ENCODE peak calls at places on chromosome 13, in six cellular contexts. N is adrenal gland, R is MM.1S, C is ovary, S is tibial artery, Z is fibroblast of mammary gland. M is an unnamed sample.

GRCh38 chr13:50712882-50713281 is 130.6 kb downstream of the DLEU7 start:
- DNase-seq in N (no peak), R (no peak), C (no peak), S (no peak), Z (no peak), M (no peak)

GRCh38 chr13:60494296-60494695 is 97.3 kb downstream of the TDRD3 start:
- DNase-seq in N (no peak), R (no peak), C (no peak), S (no peak), Z (no peak), M (no peak)

GRCh38 chr13:107866666-107867623 is 348.4 kb downstream of the LIG4 start:
- DNase-seq in N (no peak), R (no peak), C (no peak), S (no peak), Z (peak; percentile 20), M (peak; percentile 32)

GRCh38 chr13:83221256-83221655 is 661.0 kb downstream of the SLITRK1 start:
- DNase-seq in N (no peak), R (peak; percentile 73), C (no peak), S (no peak), Z (peak; percentile 48), M (no peak)

GRCh38 chr13:39815345-39816111 is 160.1 kb downstream of the COG6 start:
- DNase-seq in N (no peak), R (no peak), C (peak; percentile 50), S (no peak), Z (peak; percentile 27), M (no peak)

GRCh38 chr13:49443327-49443688 is 556 bp downstream of the CAB39L start:
- DNase-seq in N (no peak), R (peak; percentile 38), C (no peak), S (no peak), Z (peak; percentile 43), M (no peak)

GRCh38 chr13:112531263-112531794 is 56.6 kb downstream of the TUBGCP3 start:
- DNase-seq in N (no peak), R (no peak), C (no peak), S (no peak), Z (no peak), M (no peak)

GRCh38 chr13:101157261-101157660 is 259.0 kb downstream of the NALCN start:
- DNase-seq in N (no peak), R (no peak), C (no peak), S (no peak), Z (no peak), M (no peak)

GRCh38 chr13:108283110-108283509 is 13.6 kb downstream of the TNFSF13B start:
- DNase-seq in N (no peak), R (no peak), C (no peak), S (no peak), Z (peak; percentile 48), M (no peak)

GRCh38 chr13:112161441-112162301 is 94.7 kb downstream of the SOX1 start:
- DNase-seq in N (no peak), R (no peak), C (no peak), S (no peak), Z (no peak), M (peak; percentile 43)

GRCh38 chr13:77892491-77892890 is 26.1 kb downstream of the EDNRB start:
- DNase-seq in N (no peak), R (no peak), C (no peak), S (no peak), Z (no peak), M (no peak)

GRCh38 chr13:109764474-109765292 is 21.7 kb downstream of the IRS2 start:
- DNase-seq in N (no peak), R (no peak), C (no peak), S (no peak), Z (peak; percentile 59), M (no peak)

GRCh38 chr13:26561636-26562537 is 4.4 kb downstream of the WASF3 start:
- DNase-seq in N (no peak), R (no peak), C (no peak), S (no peak), Z (peak; percentile 56), M (peak; percentile 20)

GRCh38 chr13:61612192-61612591 is 196.5 kb upstream of the PCDH20 start:
- DNase-seq in N (no peak), R (no peak), C (no peak), S (no peak), Z (no peak), M (no peak)

GRCh38 chr13:112648101-112648500 is 41.7 kb upstream of the ATP11A start:
- DNase-seq in N (no peak), R (no peak), C (no peak), S (no peak), Z (no peak), M (no peak)

GRCh38 chr13:67772807-67773453 is 542.8 kb upstream of the PCDH9 start:
- DNase-seq in N (no peak), R (no peak), C (no peak), S (no peak), Z (no peak), M (no peak)

GRCh38 chr13:29909975-29910674 is 59.7 kb upstream of the UBL3 start:
- DNase-seq in N (no peak), R (no peak), C (no peak), S (peak; percentile 69), Z (peak; percentile 94), M (no peak)

GRCh38 chr13:110685305-110685704 is 20.6 kb downstream of the CARS2 start:
- DNase-seq in N (no peak), R (no peak), C (no peak), S (no peak), Z (peak; percentile 79), M (no peak)

GRCh38 chr13:27712421-27712820 is 79.9 kb upstream of the GSX1 start:
- DNase-seq in N (peak; percentile 37), R (no peak), C (no peak), S (peak; percentile 40), Z (peak; percentile 23), M (no peak)

GRCh38 chr13:36959438-36960116 is 39.5 kb upstream of the SMAD9 start:
- DNase-seq in N (no peak), R (no peak), C (no peak), S (no peak), Z (no peak), M (no peak)

GRCh38 chr13:41915096-41915495 is 45.8 kb downstream of the VWA8 start:
- DNase-seq in N (no peak), R (no peak), C (no peak), S (no peak), Z (peak; percentile 53), M (no peak)

GRCh38 chr13:30145709-30146367 is 161.5 kb downstream of the KATNAL1 start:
- DNase-seq in N (no peak), R (no peak), C (no peak), S (no peak), Z (no peak), M (no peak)

GRCh38 chr13:40187836-40188591 is 478.4 kb downstream of the FOXO1 start:
- DNase-seq in N (no peak), R (no peak), C (no peak), S (no peak), Z (no peak), M (no peak)

GRCh38 chr13:114126789-114127472 is 5.5 kb downstream of the RASA3 start:
- DNase-seq in N (no peak), R (no peak), C (no peak), S (no peak), Z (no peak), M (no peak)

GRCh38 chr13:97385854-97386253 is 48.1 kb upstream of the RAP2A start:
- DNase-seq in N (no peak), R (no peak), C (no peak), S (no peak), Z (no peak), M (no peak)

GRCh38 chr13:112831196-112831595 is 137.8 kb upstream of the MCF2L start:
- DNase-seq in N (no peak), R (no peak), C (no peak), S (no peak), Z (no peak), M (no peak)

GRCh38 chr13:75365724-75366173 is 116.2 kb downstream of the TBC1D4 start:
- DNase-seq in N (no peak), R (no peak), C (no peak), S (no peak), Z (peak; percentile 83), M (no peak)

GRCh38 chr13:81872581-81872980 is 1531.7 kb upstream of the SPRY2 start:
- DNase-seq in N (no peak), R (peak; percentile 30), C (no peak), S (no peak), Z (no peak), M (peak; percentile 3)

GRCh38 chr13:62524061-62524460 is 1108.4 kb upstream of the PCDH20 start:
- DNase-seq in N (no peak), R (no peak), C (no peak), S (no peak), Z (no peak), M (no peak)

GRCh38 chr13:111275995-111276618 is 44.3 kb upstream of the TEX29 start:
- DNase-seq in N (no peak), R (no peak), C (no peak), S (no peak), Z (no peak), M (no peak)

GRCh38 chr13:99464441-99464949 is 36.8 kb upstream of the TM9SF2 start:
- DNase-seq in N (no peak), R (no peak), C (no peak), S (no peak), Z (peak; percentile 49), M (no peak)

GRCh38 chr13:51726446-51727185 is 77.3 kb downstream of the DHRS12 start:
- DNase-seq in N (no peak), R (no peak), C (no peak), S (no peak), Z (peak; percentile 89), M (no peak)

GRCh38 chr13:48156466-48156865 is 61.6 kb upstream of the MED4 start:
- DNase-seq in N (no peak), R (peak; percentile 7), C (no peak), S (peak; percentile 36), Z (no peak), M (peak; percentile 1)

GRCh38 chr13:44470623-44471562 is 97.3 kb downstream of the SERP2 start:
- DNase-seq in N (no peak), R (peak; percentile 24), C (no peak), S (no peak), Z (peak; percentile 56), M (no peak)
- TF ChIP-seq CTCF in N (peak; percentile 47), R (peak; percentile 14), C (peak; percentile 49), S (peak; percentile 51), Z (peak; percentile 45), M (peak; percentile 78)

DNA sequence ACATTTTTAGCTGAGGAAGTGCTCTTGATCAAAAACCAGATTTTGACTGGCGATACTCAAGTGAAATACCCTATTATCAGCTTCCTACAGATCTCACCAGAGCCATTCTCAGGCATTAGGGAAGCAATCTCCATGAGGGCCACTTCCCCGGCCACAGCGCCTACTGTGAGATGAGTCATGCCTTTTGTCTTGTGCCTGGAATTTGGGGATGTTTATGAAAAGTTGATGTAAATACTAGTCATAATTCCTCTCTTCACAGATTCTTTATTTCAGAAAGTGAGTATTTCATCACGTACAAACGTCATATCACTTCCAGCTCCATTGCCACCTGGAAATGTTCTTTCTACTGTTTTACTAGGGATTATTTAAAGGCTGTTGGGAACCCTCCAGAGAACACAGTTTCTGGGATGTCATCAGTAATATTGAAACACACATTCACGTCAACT is 25.3 kb upstream of the SLC46A3 start:
- DNase-seq in N (no peak), R (no peak), C (no peak), S (peak; percentile 41), Z (peak; percentile 59), M (no peak)
- TF ChIP-seq CTCF in N (no peak), R (no peak), C (no peak), S (no peak), Z (no peak), M (no peak)

GRCh38 chr13:85798999-85799646 is at the start of gene SLITRK6:
- DNase-seq in N (no peak), R (no peak), C (no peak), S (no peak), Z (peak; percentile 48), M (no peak)
- TF ChIP-seq CTCF in N (no peak), R (no peak), C (no peak), S (no peak), Z (no peak), M (no peak)

GRCh38 chr13:70568571-70568970 is 460.3 kb upstream of the KLHL1 start:
- DNase-seq in N (peak; percentile 18), R (peak; percentile 25), C (no peak), S (no peak), Z (peak; percentile 42), M (peak; percentile 12)
- TF ChIP-seq CTCF in N (peak; percentile 79), R (peak; percentile 54), C (no peak), S (peak; percentile 46), Z (peak; percentile 55), M (peak; percentile 94)

M was measured in neural crest cell.